ENCODE peak calls at places on chromosomes 13 and 19, in nine cellular contexts. W, S, G, B, R, E, I, N and K are unnamed samples.

GRCh38 chr13:26494591-26494990 is 62.9 kb upstream of the WASF3 start:
- DNase-seq in G (peak), N (no peak), E (no peak), S (no peak), B (no peak), R (no peak), I (no peak), W (no peak), K (no peak)

GRCh38 chr13:37473035-37473434 is 125.5 kb downstream of the POSTN start:
- DNase-seq in G (no peak), N (no peak), S (no peak), W (no peak), E (no peak), I (no peak), B (no peak), R (no peak), K (no peak)

GRCh38 chr19:36547001-36547732 is 19.1 kb upstream of the ZNF260 start:
- DNase-seq in W (no peak), E (no peak), I (no peak), S (no peak), N (no peak), G (no peak), R (peak), B (no peak), K (peak)

GRCh38 chr19:51125421-51126075 is 842 bp downstream of the SIGLEC9 start:
- DNase-seq in E (no peak), B (no peak), W (no peak), N (no peak), R (no peak), I (no peak), S (no peak), G (no peak), K (no peak)

GRCh38 chr13:26971990-26972888 is 199.4 kb downstream of the USP12 start:
- DNase-seq in E (peak), I (no peak), S (no peak), G (no peak), N (no peak), R (peak), W (peak), B (no peak), K (peak)

GRCh38 chr19:3466630-3467029 is 13.7 kb downstream of the SMIM24 start:
- DNase-seq in I (no peak), G (no peak), B (no peak), E (no peak), R (no peak), W (no peak), N (no peak), S (no peak), K (no peak)

GRCh38 chr19:19997656-19998268 is 41.5 kb downstream of the ZNF682 start:
- DNase-seq in W (no peak), E (peak), S (peak), I (no peak), N (no peak), G (no peak), B (no peak), R (no peak), K (no peak)

GRCh38 chr13:89375839-89376238 is 1704.7 kb downstream of the SLITRK5 start:
- DNase-seq in E (no peak), S (no peak), B (peak), G (peak), W (no peak), I (no peak), N (no peak), R (peak), K (peak)

GRCh38 chr13:80070024-80070703 is 270.8 kb downstream of the SPRY2 start:
- DNase-seq in I (no peak), E (no peak), W (peak), R (no peak), N (no peak), S (no peak), B (no peak), G (no peak), K (no peak)

GRCh38 chr13:30526612-30527217 is 61.0 kb upstream of the HMGB1 start:
- DNase-seq in I (no peak), W (no peak), G (peak), E (no peak), B (no peak), N (no peak), R (peak), S (peak), K (peak)

GRCh38 chr13:32624441-32624840 is 38.2 kb downstream of the PDS5B start:
- DNase-seq in I (no peak), E (no peak), R (peak), B (no peak), W (no peak), G (peak), N (no peak), S (no peak), K (no peak)

GRCh38 chr13:61010358-61010757 is 405.3 kb downstream of the PCDH20 start:
- DNase-seq in G (no peak), I (no peak), E (no peak), R (no peak), N (no peak), W (no peak), S (no peak), B (no peak), K (no peak)

DNA sequence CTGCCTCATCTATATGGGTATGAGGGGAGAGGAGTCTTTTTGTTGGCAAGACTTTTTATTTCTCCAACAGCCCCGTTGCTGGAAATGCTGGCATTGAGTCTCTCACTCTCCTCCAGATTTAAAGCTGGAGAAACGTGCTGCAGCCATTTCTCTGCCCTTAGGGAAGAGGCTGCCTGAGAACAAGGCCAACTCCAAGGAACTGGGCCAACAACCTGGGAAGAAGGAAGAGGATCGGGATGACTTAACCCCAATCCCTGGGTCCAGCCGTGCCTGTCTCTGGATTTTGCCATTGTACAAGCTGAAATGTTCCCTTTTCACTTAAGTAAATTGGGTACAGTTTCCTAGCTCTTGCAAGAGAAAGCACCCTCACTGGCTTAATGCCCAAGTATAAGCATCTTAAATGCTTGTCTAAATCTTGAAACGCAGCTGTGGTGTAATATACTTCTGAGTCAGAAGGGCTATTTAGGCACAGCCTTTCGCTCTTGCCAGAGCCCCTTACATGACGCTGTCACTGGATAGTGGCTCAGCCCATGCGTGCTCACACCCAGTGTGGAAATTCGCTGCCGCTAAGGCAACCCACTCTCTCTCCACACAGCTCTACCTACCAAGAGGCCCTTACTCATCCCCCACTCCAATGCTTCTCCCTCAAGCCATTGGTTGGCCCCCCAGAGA is 24.1 kb downstream of the UQCRFS1 start:
- DNase-seq in R (peak), G (peak), N (no peak), S (no peak), I (no peak), E (no peak), W (no peak), B (no peak), K (no peak)
- H3K4me3 ChIP-seq in R (no peak), G (no peak), N (no peak), S (no peak), I (no peak), E (no peak), W (no peak), B (no peak), K (no peak)

DNA sequence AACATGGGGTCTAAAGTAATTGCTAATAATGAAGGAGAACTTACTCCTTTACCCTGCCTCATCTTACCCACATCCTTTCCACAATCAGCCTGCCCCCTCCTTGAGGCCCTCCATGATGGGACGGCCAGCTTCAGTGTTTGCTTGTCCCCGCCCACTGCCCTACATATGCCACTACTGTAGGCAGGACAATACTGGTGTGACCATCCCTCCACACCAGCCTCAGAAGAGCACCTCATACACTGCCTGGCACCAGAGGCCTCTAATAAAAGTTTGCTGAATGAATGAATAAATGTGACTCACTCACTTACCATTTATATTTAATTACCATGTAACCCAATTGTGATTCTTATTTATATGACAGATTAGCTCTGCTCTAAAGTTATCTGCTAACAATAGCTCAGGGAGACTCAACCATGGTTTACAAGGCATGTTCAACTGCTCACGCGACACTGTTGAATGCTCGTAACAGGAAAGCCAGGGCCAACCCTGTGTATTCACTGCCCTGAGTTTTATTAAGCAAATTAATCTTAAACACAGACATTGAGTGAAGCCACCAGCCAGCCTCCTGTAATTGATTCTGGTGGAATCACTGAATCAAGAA is 65.9 kb upstream of the DOCK9 start:
- DNase-seq in G (no peak), S (no peak), I (no peak), B (peak), W (no peak), R (no peak), E (no peak), N (peak), K (no peak)
- TF ChIP-seq CTCF in G (no peak), S (no peak), I (no peak), B (no peak), W (no peak), R (no peak), E (no peak), N (no peak), K (no peak)

DNA sequence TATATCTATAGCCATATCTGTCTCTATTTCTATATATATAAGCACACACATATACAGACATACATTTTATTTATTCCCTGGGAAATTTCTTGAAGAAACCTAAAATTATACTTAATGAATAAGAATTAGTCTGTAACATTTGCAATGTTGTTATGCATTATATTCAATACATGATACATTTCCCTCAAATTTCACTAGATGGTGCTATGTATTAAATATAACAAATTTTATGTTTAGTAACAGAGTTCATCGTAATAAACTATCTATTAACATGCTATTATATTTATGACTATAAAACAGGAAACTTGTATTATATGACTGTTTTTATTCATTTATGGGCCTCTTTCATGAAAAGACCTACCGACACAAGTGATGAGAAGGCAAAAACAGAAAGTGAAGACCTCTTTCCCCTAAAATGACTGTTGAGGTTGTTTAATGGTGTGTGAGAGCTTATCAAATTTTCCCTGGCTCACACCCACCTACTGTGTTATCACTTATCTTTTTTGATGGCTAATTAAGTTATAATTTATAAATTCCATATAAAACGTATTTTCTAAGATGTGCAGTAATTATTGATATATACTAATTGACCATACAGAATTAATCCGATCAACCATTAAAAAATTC is 881.9 kb downstream of the SLITRK6 start:
- DNase-seq in R (peak), E (no peak), S (no peak), G (peak), W (no peak), B (peak), I (no peak), N (no peak), K (peak)
- H3K4me3 ChIP-seq in R (no peak), E (no peak), S (no peak), G (no peak), W (no peak), B (no peak), I (no peak), N (no peak), K (no peak)

GRCh38 chr13:67366533-67366932 is 136.4 kb upstream of the PCDH9 start:
- DNase-seq in B (peak), I (no peak), E (no peak), G (peak), N (no peak), S (no peak), R (peak), W (no peak), K (peak)
- TF ChIP-seq CTCF in B (peak), I (no peak), E (no peak), G (peak), N (no peak), S (no peak), R (peak), W (no peak), K (peak)

DNA sequence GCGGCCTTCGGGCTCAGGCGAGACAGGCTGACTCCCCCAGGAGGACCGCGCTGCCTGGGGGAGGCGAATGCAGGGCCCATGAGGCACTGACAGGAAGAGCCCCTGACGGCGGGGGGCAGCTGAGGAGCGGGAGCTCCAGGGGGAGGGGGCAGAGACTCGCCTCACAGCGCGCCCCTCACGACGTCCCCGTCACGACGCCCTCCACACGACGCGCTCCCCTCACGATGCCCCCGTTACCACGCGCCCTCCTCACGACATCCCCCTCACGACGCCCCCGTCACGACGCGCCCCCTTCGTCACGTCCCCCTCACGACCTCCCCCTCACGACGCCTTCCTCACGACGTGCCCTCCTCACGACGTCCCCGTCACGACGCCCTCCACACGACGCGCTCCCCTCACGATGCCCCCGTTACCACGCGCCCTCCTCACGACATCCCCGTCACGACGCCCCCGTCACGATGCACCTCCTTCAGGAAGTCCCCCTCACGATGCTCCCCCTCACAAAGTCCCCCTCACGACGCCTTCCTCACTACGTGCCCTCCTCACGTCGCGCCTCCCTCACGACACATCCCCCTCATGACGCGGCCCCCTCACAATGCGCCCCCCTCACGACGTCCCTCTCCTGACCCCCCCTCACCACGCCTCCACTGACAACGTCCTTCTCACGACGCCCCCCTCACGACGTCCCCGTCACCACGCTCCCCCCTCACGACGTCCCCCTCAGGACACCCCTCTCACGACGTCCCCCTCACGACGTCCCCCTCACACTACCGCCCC is 99.6 kb downstream of the ING1 start:
- DNase-seq in R (no peak), G (no peak), W (no peak), I (no peak), E (no peak), B (no peak), S (no peak), N (no peak), K (no peak)
- H3K4me3 ChIP-seq in R (no peak), G (peak), W (no peak), I (no peak), E (peak), B (peak), S (peak), N (no peak), K (peak)

DNA sequence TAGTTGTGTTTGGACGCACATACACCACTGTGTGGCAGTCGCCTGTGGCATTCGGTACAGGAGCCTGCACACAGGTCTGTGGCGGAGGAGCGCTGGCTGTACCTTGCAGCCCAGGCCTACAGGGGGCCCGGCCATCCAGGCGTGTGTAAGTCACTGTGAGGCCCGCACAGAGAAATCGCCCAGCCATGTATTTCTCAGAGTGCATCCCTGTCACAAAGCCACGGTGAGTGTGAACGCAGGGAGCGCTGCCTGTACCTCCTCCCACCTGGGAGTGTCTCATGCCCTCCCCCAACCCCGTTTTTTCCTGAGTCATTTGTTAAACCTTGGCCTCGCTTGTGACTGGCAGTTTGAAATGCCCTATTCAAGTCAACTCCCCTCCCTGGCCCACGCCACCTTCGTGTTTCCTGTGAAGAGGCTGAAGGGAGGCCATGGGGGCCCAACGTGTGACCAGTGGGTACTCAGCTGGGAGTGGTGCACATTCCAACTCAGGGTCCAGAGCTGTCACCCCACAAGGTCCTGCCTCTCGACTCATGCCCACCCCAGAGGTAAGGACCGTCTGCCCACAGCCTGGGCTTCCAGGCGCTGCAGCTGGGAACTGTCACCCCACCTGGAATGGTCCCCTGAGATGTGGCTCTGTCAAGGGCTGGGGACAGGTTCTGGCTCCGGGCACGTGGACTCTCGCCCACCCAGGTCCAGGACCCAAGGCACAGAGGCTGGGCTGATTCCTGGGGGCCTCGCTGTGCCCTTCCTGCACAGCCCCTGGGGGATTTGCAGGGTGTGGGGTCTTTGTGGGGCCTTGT is 11.6 kb upstream of the RASA3 start:
- DNase-seq in G (no peak), B (no peak), S (no peak), R (no peak), N (no peak), E (no peak), I (no peak), W (no peak), K (no peak)
- TF ChIP-seq CTCF in G (no peak), B (peak), S (no peak), R (no peak), N (no peak), E (no peak), I (peak), W (no peak), K (peak)

GRCh38 chr19:12847159-12848139 is 9.1 kb downstream of the MAST1 start:
- DNase-seq in G (peak), E (peak), I (no peak), N (peak), W (peak), B (peak), S (peak), R (peak), K (peak)
- H3K4me3 ChIP-seq in G (peak), E (peak), I (no peak), N (peak), W (no peak), B (no peak), S (peak), R (peak), K (no peak)

GRCh38 chr13:33746867-33747266 is 71.1 kb upstream of the RFC3 start:
- DNase-seq in W (no peak), N (no peak), E (no peak), I (no peak), G (no peak), B (no peak), S (no peak), R (no peak), K (no peak)

GRCh38 chr13:33742321-33742720 is 75.6 kb upstream of the RFC3 start:
- DNase-seq in W (no peak), S (no peak), R (no peak), I (no peak), G (no peak), B (no peak), E (no peak), N (no peak), K (no peak)

GRCh38 chr13:33743438-33744368 is 74.2 kb upstream of the RFC3 start:
- DNase-seq in N (no peak), B (no peak), E (no peak), I (peak), R (no peak), G (no peak), W (no peak), S (no peak), K (no peak)

GRCh38 chr13:33744589-33745369 is 73.2 kb upstream of the RFC3 start:
- DNase-seq in E (no peak), G (peak), N (no peak), W (no peak), B (no peak), R (no peak), I (no peak), S (no peak), K (no peak)

GRCh38 chr13:33745370-33746324 is 72.3 kb upstream of the RFC3 start:
- DNase-seq in R (no peak), N (no peak), G (no peak), E (no peak), W (no peak), I (no peak), B (no peak), S (no peak), K (no peak)
- TF ChIP-seq CTCF in R (no peak), N (no peak), G (no peak), E (no peak), W (no peak), I (no peak), B (no peak), S (no peak), K (no peak)

GRCh38 chr13:39417131-39417530 is 185.9 kb downstream of the LHFPL6 start:
- DNase-seq in N (no peak), E (peak), G (no peak), W (no peak), B (no peak), R (no peak), S (no peak), I (no peak), K (peak)
- H3K4me3 ChIP-seq in N (no peak), E (peak), G (no peak), W (no peak), B (peak), R (no peak), S (no peak), I (no peak), K (no peak)